ENCODE peak calls at places on chromosomes 5 and 9, in seven cellular contexts. One of them, this sample, is unnamed.

GRCh38 chr9:135794057-135794335 is 92.0 kb downstream of the KCNT1 start:
- DNase-seq in GF-D8: no peak
- DNase-seq in activated T-cell treated with anti-CD3 and anti-CD28 coated beads for 1 hour: no peak
- DNase-seq in neuronal stem cell: no peak
- DNase-seq in activated CD8-positive, alpha-beta memory T cell treated with anti-CD3 and anti-CD28 coated beads, Interleukin-2, amount 50 U/mL, for 48 hours: no peak
- DNase-seq in ELF-1: no peak
- DNase-seq in psoas muscle: no peak
- DNase-seq in this sample: no peak

GRCh38 chr9:127661342-127661741 is 45.4 kb upstream of the CFAP157 start:
- DNase-seq in activated T-cell treated with anti-CD3 and anti-CD28 coated beads for 1 hour: no peak
- DNase-seq in psoas muscle: no peak
- DNase-seq in neuronal stem cell: peak; percentile 18
- DNase-seq in activated CD8-positive, alpha-beta memory T cell treated with anti-CD3 and anti-CD28 coated beads, Interleukin-2, amount 50 U/mL, for 48 hours: no peak
- DNase-seq in GF-D8: no peak
- DNase-seq in ELF-1: no peak
- DNase-seq in this sample: no peak

GRCh38 chr5:180673371-180674252 is 24.2 kb upstream of the FLT4 start:
- DNase-seq in psoas muscle: no peak
- DNase-seq in ELF-1: peak; percentile 52
- DNase-seq in activated CD8-positive, alpha-beta memory T cell treated with anti-CD3 and anti-CD28 coated beads, Interleukin-2, amount 50 U/mL, for 48 hours: no peak
- DNase-seq in activated T-cell treated with anti-CD3 and anti-CD28 coated beads for 1 hour: no peak
- DNase-seq in neuronal stem cell: peak; percentile 14
- DNase-seq in GF-D8: no peak
- DNase-seq in this sample: no peak

GRCh38 chr5:98810206-98810605 is 36.7 kb downstream of the RGMB start:
- DNase-seq in psoas muscle: no peak
- DNase-seq in neuronal stem cell: no peak
- DNase-seq in ELF-1: no peak
- DNase-seq in activated CD8-positive, alpha-beta memory T cell treated with anti-CD3 and anti-CD28 coated beads, Interleukin-2, amount 50 U/mL, for 48 hours: no peak
- DNase-seq in activated T-cell treated with anti-CD3 and anti-CD28 coated beads for 1 hour: no peak
- DNase-seq in GF-D8: no peak
- DNase-seq in this sample: no peak

GRCh38 chr9:86511614-86512360 is 157.6 kb upstream of the TUT7 start:
- DNase-seq in activated CD8-positive, alpha-beta memory T cell treated with anti-CD3 and anti-CD28 coated beads, Interleukin-2, amount 50 U/mL, for 48 hours: no peak
- DNase-seq in ELF-1: peak; percentile 50
- DNase-seq in activated T-cell treated with anti-CD3 and anti-CD28 coated beads for 1 hour: no peak
- DNase-seq in GF-D8: no peak
- DNase-seq in psoas muscle: no peak
- DNase-seq in neuronal stem cell: no peak
- DNase-seq in this sample: no peak

GRCh38 chr5:148978370-148979103 is 84.3 kb downstream of the SH3TC2 start:
- DNase-seq in neuronal stem cell: no peak
- DNase-seq in psoas muscle: no peak
- DNase-seq in activated T-cell treated with anti-CD3 and anti-CD28 coated beads for 1 hour: no peak
- DNase-seq in activated CD8-positive, alpha-beta memory T cell treated with anti-CD3 and anti-CD28 coated beads, Interleukin-2, amount 50 U/mL, for 48 hours: no peak
- DNase-seq in GF-D8: no peak
- DNase-seq in ELF-1: peak; percentile 34
- DNase-seq in this sample: no peak

GRCh38 chr5:57494104-57495098 is 11.8 kb upstream of the ACTBL2 start:
- DNase-seq in GF-D8: no peak
- DNase-seq in activated CD8-positive, alpha-beta memory T cell treated with anti-CD3 and anti-CD28 coated beads, Interleukin-2, amount 50 U/mL, for 48 hours: peak; percentile 59
- DNase-seq in ELF-1: peak; percentile 71
- DNase-seq in psoas muscle: no peak
- DNase-seq in neuronal stem cell: no peak
- DNase-seq in activated T-cell treated with anti-CD3 and anti-CD28 coated beads for 1 hour: peak; percentile 7
- DNase-seq in this sample: peak; percentile 79

GRCh38 chr5:135139397-135140134 is 105.5 kb upstream of the PITX1 start:
- DNase-seq in psoas muscle: no peak
- DNase-seq in ELF-1: peak; percentile 17
- DNase-seq in activated T-cell treated with anti-CD3 and anti-CD28 coated beads for 1 hour: no peak
- DNase-seq in neuronal stem cell: no peak
- DNase-seq in GF-D8: no peak
- DNase-seq in activated CD8-positive, alpha-beta memory T cell treated with anti-CD3 and anti-CD28 coated beads, Interleukin-2, amount 50 U/mL, for 48 hours: no peak
- DNase-seq in this sample: no peak

GRCh38 chr9:17291766-17292165 is 156.9 kb downstream of the CNTLN start:
- DNase-seq in neuronal stem cell: no peak
- DNase-seq in activated CD8-positive, alpha-beta memory T cell treated with anti-CD3 and anti-CD28 coated beads, Interleukin-2, amount 50 U/mL, for 48 hours: no peak
- DNase-seq in psoas muscle: no peak
- DNase-seq in ELF-1: no peak
- DNase-seq in GF-D8: no peak
- DNase-seq in activated T-cell treated with anti-CD3 and anti-CD28 coated beads for 1 hour: no peak
- DNase-seq in this sample: no peak

GRCh38 chr9:130117816-130118632 is 54.2 kb upstream of the NCS1 start:
- DNase-seq in ELF-1: peak; percentile 21
- DNase-seq in GF-D8: no peak
- DNase-seq in psoas muscle: peak; percentile 45
- DNase-seq in activated CD8-positive, alpha-beta memory T cell treated with anti-CD3 and anti-CD28 coated beads, Interleukin-2, amount 50 U/mL, for 48 hours: no peak
- DNase-seq in activated T-cell treated with anti-CD3 and anti-CD28 coated beads for 1 hour: no peak
- DNase-seq in neuronal stem cell: no peak
- DNase-seq in this sample: no peak

GRCh38 chr5:56535347-56535746 is 280.0 kb upstream of the MAP3K1 start:
- DNase-seq in activated T-cell treated with anti-CD3 and anti-CD28 coated beads for 1 hour: no peak
- DNase-seq in ELF-1: no peak
- DNase-seq in neuronal stem cell: no peak
- DNase-seq in psoas muscle: no peak
- DNase-seq in activated CD8-positive, alpha-beta memory T cell treated with anti-CD3 and anti-CD28 coated beads, Interleukin-2, amount 50 U/mL, for 48 hours: no peak
- DNase-seq in GF-D8: no peak
- DNase-seq in this sample: no peak

GRCh38 chr9:93898502-93899426 is 56.4 kb downstream of the BARX1 start:
- DNase-seq in activated CD8-positive, alpha-beta memory T cell treated with anti-CD3 and anti-CD28 coated beads, Interleukin-2, amount 50 U/mL, for 48 hours: peak; percentile 47
- DNase-seq in GF-D8: no peak
- DNase-seq in ELF-1: no peak
- DNase-seq in psoas muscle: no peak
- DNase-seq in neuronal stem cell: no peak
- DNase-seq in activated T-cell treated with anti-CD3 and anti-CD28 coated beads for 1 hour: no peak
- DNase-seq in this sample: no peak

GRCh38 chr5:2201011-2201410 is 318.3 kb upstream of the IRX4 start:
- DNase-seq in psoas muscle: no peak
- DNase-seq in GF-D8: no peak
- DNase-seq in activated CD8-positive, alpha-beta memory T cell treated with anti-CD3 and anti-CD28 coated beads, Interleukin-2, amount 50 U/mL, for 48 hours: no peak
- DNase-seq in ELF-1: no peak
- DNase-seq in neuronal stem cell: no peak
- DNase-seq in activated T-cell treated with anti-CD3 and anti-CD28 coated beads for 1 hour: no peak
- DNase-seq in this sample: no peak